ENCODE peak calls at places on chromosomes 13 and 19, in five cellular contexts. E, Z, A, M and H are unnamed samples.

GRCh38 chr19:35090795-35091214 is 24.8 kb upstream of the FXYD3 start:
- DNase-seq in A (no peak), Z (peak), E (peak), M (no peak), H (no peak)

GRCh38 chr13:65932587-65933239 is 1297.4 kb downstream of the PCDH9 start:
- DNase-seq in M (no peak), Z (no peak), E (no peak), A (no peak), H (no peak)

GRCh38 chr13:78610381-78610883 is 7.1 kb upstream of the POU4F1 start:
- DNase-seq in M (no peak), A (no peak), E (no peak), Z (no peak), H (no peak)

GRCh38 chr13:83184819-83185218 is 697.5 kb downstream of the SLITRK1 start:
- DNase-seq in E (no peak), M (no peak), Z (no peak), A (no peak), H (no peak)

GRCh38 chr19:55083004-55083850 is 7.6 kb downstream of the EPS8L1 start:
- DNase-seq in Z (no peak), A (no peak), E (peak), M (no peak), H (no peak)

GRCh38 chr13:66665991-66666390 is 564.1 kb downstream of the PCDH9 start:
- DNase-seq in M (no peak), E (peak), A (no peak), Z (no peak), H (peak)

GRCh38 chr13:101919541-101920306 is 467.2 kb downstream of the ITGBL1 start:
- DNase-seq in M (no peak), A (peak), Z (no peak), E (peak), H (peak)

GRCh38 chr13:27270594-27271520 is at the start of gene RASL11A:
- DNase-seq in Z (peak), M (peak), A (peak), E (peak), H (peak)

GRCh38 chr19:46970815-46971214 is 48.8 kb upstream of the NPAS1 start:
- DNase-seq in M (no peak), E (no peak), Z (no peak), A (no peak), H (no peak)

GRCh38 chr19:2887391-2887914 is 13.3 kb upstream of the ZNF57 start:
- DNase-seq in Z (no peak), A (no peak), M (no peak), E (peak), H (peak)

GRCh38 chr13:23510979-23511735 is 59.1 kb upstream of the TNFRSF19 start:
- DNase-seq in Z (no peak), M (no peak), A (no peak), E (no peak), H (peak)

GRCh38 chr13:81017525-81018152 is 676.7 kb upstream of the SPRY2 start:
- DNase-seq in A (no peak), E (no peak), Z (no peak), M (no peak), H (no peak)

DNA sequence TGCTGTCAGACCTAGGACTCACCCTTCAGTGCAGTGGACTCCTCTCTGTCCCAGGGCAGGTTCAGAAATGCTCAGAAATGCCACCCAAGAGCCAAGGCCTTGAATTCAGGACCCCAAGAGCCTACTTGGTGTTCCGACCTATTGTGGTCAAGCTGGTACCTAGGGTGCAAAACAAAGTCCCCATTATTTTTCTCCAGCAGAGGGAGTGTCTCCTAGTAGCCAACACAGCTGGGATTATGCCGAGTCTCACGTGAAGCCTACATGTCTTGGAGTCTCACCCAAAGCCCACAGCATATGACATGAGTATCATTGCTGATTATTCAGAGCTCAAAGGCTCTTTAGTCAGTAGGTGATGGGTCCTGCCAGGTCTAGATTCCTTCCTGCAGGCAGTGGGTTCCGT is 671.1 kb upstream of the SPRY2 start:
- DNase-seq in A (no peak), E (no peak), M (no peak), Z (no peak), H (no peak)
- TF ChIP-seq CTCF in A (no peak), E (peak), M (no peak), Z (no peak), H (no peak)

GRCh38 chr13:112837371-112838037 is 131.5 kb upstream of the MCF2L start:
- DNase-seq in M (no peak), E (no peak), Z (no peak), A (no peak), H (no peak)

GRCh38 chr13:112836940-112837339 is 132.1 kb upstream of the MCF2L start:
- DNase-seq in Z (no peak), A (no peak), E (no peak), M (no peak), H (no peak)

GRCh38 chr13:112835796-112836195 is 133.2 kb upstream of the MCF2L start:
- DNase-seq in M (no peak), Z (no peak), A (no peak), E (no peak), H (no peak)

GRCh38 chr13:112833551-112834257 is 135.3 kb upstream of the MCF2L start:
- DNase-seq in M (no peak), Z (no peak), A (no peak), E (no peak), H (no peak)

DNA sequence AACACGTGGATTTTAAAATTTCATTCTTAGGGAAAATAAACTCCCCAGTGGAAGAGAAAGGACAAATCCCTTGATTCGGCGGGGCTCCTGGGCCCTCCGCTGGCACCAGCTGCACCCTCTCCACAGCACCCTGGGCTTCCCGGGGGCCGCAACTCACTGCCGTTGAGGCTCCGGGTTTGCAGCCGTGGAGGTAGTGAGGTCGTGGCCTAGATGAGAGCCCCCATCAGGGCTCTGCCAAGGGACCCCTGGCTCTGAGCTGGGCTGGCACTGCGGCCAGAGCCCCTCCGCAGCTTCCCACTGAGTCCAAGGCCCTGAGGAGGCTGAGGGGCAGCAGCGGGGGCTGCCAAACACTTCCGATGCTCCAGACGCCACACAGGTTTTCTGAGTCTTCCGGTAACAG is 133.7 kb upstream of the MCF2L start:
- DNase-seq in E (no peak), Z (no peak), M (no peak), A (no peak), H (no peak)
- TF ChIP-seq CTCF in E (no peak), Z (no peak), M (no peak), A (no peak), H (no peak)

GRCh38 chr19:33396701-33397535 is 23.4 kb downstream of the CEBPG start:
- DNase-seq in M (no peak), Z (no peak), E (no peak), A (no peak), H (peak)

GRCh38 chr19:33399081-33399744 is 25.7 kb downstream of the CEBPG start:
- DNase-seq in M (peak), E (no peak), A (no peak), Z (no peak), H (no peak)

GRCh38 chr19:33398361-33399060 is 25.0 kb downstream of the CEBPG start:
- DNase-seq in E (no peak), A (no peak), M (peak), Z (no peak), H (no peak)

GRCh38 chr19:33395561-33396550 is 22.3 kb downstream of the CEBPG start:
- DNase-seq in M (peak), Z (no peak), A (no peak), E (no peak), H (no peak)

DNA sequence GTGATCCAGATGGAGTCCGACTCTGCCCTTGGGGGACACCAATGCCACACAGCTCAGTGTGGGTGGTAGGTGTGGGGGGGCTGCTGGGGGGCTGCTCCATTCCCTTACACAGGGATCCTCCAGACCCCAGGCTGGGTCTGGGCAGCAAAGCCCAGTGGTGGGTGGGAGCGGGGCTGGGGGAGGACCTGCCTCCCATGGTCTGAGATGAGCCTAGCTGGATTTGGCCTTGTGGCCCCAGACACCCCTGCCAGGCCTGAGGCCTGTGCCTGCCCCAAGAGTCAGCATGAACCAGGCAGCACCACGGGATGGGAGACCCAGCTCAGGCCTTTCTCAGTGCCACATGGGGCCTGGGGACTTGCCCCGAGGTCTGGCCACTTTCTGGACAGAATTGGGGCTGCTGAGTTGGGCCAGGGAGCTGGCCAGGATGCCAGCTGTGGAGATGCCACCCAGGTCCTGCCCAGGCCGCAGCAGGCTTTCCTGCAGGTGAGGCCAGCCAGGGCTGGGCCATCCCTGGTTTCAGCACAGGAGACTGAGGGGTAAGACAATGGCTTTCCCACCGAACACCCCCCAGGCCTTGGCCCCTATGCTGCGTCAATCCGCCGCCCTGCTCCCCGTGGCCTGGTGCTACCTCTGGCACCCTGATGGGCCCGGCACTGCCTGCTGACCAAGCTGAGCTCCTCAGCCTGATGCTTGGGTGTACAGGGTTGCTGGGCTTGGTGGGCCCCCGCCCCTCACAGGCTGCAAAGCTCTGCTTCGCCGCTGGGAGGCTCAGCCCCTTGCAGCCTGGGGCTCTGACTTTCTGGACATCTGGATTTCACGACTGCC is 24.2 kb downstream of the CEBPG start:
- DNase-seq in E (peak), Z (no peak), A (no peak), M (peak), H (no peak)
- TF ChIP-seq CTCF in E (peak), Z (no peak), A (peak), M (no peak), H (no peak)

GRCh38 chr19:18271433-18271841 is 2.8 kb downstream of the IQCN start:
- DNase-seq in M (no peak), E (no peak), A (no peak), Z (no peak), H (no peak)

GRCh38 chr19:18278521-18279265 is 2.7 kb downstream of the JUND start:
- DNase-seq in E (no peak), Z (no peak), A (no peak), M (no peak), H (no peak)

GRCh38 chr19:18274303-18274775 is at the start of gene IQCN:
- DNase-seq in Z (peak), M (peak), A (no peak), E (peak), H (no peak)

GRCh38 chr19:18273566-18274302 is 518 bp downstream of the IQCN start:
- DNase-seq in A (no peak), E (no peak), M (no peak), Z (no peak), H (no peak)

DNA sequence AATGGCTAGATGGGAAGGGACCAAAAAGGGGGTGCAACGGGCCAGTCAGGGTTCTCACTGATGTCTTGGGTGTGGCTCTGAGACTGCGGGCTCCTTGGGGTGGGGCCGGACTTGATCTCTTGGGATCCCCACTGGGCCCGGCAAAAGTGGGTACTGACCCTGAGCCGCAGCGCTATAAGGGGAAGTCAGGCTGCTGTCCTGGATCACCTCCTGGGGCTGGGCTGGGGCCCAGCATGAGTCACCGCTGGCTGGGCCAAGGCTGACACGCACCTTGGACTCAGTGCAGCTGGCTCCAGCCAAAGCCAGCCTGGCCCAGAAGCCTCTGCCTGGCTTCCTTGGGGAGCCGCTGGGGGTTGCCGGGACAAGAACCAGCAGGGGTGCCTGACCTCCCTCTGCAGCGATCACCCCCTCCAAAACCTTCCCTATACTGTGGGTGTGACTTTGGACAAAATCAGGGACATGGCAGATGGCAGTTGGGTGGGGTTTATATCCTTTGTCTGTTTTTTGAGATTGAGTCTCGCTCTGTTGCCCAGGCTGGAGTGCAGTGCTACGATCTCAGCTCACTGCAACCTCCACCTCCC is 614 bp upstream of the IQCN start:
- DNase-seq in A (no peak), M (peak), Z (peak), E (peak), H (no peak)
- TF ChIP-seq CTCF in A (no peak), M (no peak), Z (no peak), E (no peak), H (no peak)

GRCh38 chr19:29988351-29988750 is 46.3 kb downstream of the URI1 start:
- DNase-seq in A (no peak), M (no peak), E (peak), Z (no peak), H (no peak)
- TF ChIP-seq CTCF in A (no peak), M (no peak), E (peak), Z (no peak), H (no peak)

GRCh38 chr19:41449865-41450178 is 6.9 kb downstream of the ERICH4 start:
- DNase-seq in Z (no peak), A (no peak), M (no peak), E (no peak), H (no peak)

GRCh38 chr19:41449079-41449864 is 6.3 kb downstream of the ERICH4 start:
- DNase-seq in M (peak), E (peak), A (peak), Z (peak), H (peak)

GRCh38 chr19:41457241-41457640 is 14.3 kb downstream of the ERICH4 start:
- DNase-seq in M (no peak), Z (no peak), A (no peak), E (no peak), H (no peak)

GRCh38 chr19:41456342-41456918 is 13.5 kb downstream of the ERICH4 start:
- DNase-seq in E (no peak), M (no peak), A (no peak), Z (no peak), H (no peak)

DNA sequence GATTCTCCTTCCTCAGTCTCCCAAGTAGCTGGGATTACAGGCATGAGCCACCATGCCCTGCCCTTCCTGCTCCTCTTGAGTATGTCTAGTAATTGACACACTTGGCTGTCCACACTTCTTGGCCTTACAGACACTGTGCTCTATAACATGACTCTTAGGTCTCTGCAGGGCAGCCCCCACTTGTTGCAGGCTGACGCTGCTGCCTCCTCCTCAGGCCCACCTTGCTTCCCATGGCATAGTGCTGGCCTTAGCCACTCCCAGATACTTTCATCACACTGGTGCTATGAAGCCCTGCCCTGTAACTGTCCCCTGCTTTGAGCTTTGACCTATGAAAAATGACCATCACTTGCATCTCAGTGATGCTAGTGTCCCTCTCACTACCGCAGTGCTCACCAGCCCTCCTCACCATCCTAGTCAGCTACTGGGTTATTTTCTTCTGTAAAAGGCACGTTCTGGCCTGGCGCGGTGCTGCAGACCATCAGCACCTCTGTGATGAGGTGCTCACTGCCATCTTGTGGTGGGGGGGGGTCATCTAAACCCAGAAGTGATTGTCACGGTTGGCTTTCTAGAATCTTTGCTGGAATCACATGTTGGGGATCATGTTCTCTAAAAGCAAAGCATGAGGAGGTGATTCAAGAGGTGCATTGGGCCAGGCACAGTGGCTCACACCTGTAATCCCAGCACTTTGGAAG is 9.8 kb downstream of the ERICH4 start:
- DNase-seq in M (no peak), E (no peak), A (no peak), Z (no peak), H (no peak)
- TF ChIP-seq CTCF in M (no peak), E (no peak), A (no peak), Z (no peak), H (no peak)

GRCh38 chr19:40530091-40530901 is 46.4 kb upstream of the SHKBP1 start:
- DNase-seq in E (peak), A (peak), Z (peak), M (no peak), H (peak)

GRCh38 chr19:40534148-40534547 is 42.5 kb upstream of the SHKBP1 start:
- DNase-seq in E (no peak), A (no peak), Z (no peak), M (no peak), H (no peak)

GRCh38 chr19:40528533-40529092 is 48.1 kb upstream of the SHKBP1 start:
- DNase-seq in A (no peak), Z (no peak), E (no peak), M (no peak), H (no peak)

GRCh38 chr19:40529093-40529954 is 47.3 kb upstream of the SHKBP1 start:
- DNase-seq in Z (peak), E (peak), M (peak), A (peak), H (peak)

GRCh38 chr19:40533508-40533907 is 43.2 kb upstream of the SHKBP1 start:
- DNase-seq in E (no peak), A (no peak), M (no peak), Z (no peak), H (no peak)
- TF ChIP-seq CTCF in E (peak), A (no peak), M (no peak), Z (no peak), H (no peak)

GRCh38 chr19:6516659-6517291 is 14.1 kb upstream of the TNFSF9 start:
- DNase-seq in A (peak), E (peak), Z (peak), M (peak), H (peak)
- TF ChIP-seq CTCF in A (peak), E (peak), Z (peak), M (peak), H (peak)

GRCh38 chr19:49845433-49845832 is 5.5 kb upstream of the PTOV1 start:
- DNase-seq in Z (no peak), M (no peak), E (no peak), A (no peak), H (no peak)
- TF ChIP-seq CTCF in Z (no peak), M (no peak), E (no peak), A (no peak), H (no peak)

GRCh38 chr19:33333615-33334014 is 31.3 kb upstream of the CEBPA start:
- DNase-seq in A (no peak), M (no peak), Z (no peak), E (no peak), H (no peak)
- TF ChIP-seq CTCF in A (no peak), M (no peak), Z (no peak), E (no peak), H (no peak)